ENCODE peak calls at places on chromosomes 12 and 14, in ten cellular contexts. S is sigmoid colon, X is suprapubic skin, L is GM12878, W is K562, J is transverse colon, H is SK-N-SH, Y is H1, P is stomach, N is HepG2. V is an unnamed sample. For H3K4me1, the result is how much of the 10 kb centered on the place peaks cover.

GRCh38 chr12:131831635-131832041 is 3.4 kb downstream of the MMP17 start:
- DNase-seq in S (peak), X (peak), W (no peak), L (no peak), Y (no peak), H (no peak), J (no peak), P (no peak), N (no peak), V (no peak)

GRCh38 chr14:105193916-105194782 is 13.0 kb upstream of the NUDT14 start:
- DNase-seq in S (no peak), N (no peak), X (no peak), Y (no peak), P (no peak), L (no peak), H (peak), W (no peak), J (no peak), V (peak)

GRCh38 chr12:110349521-110350151 is 53.9 kb downstream of the ANAPC7 start:
- DNase-seq in P (no peak), N (no peak), J (no peak), W (no peak), L (no peak), X (no peak), S (no peak), H (no peak), Y (no peak), V (no peak)

GRCh38 chr12:40175045-40175444 is 49.8 kb upstream of the LRRK2 start:
- DNase-seq in N (no peak), L (no peak), Y (no peak), P (no peak), S (no peak), H (no peak), W (no peak), J (no peak), X (no peak), V (no peak)

GRCh38 chr14:79643132-79643531 is 568.2 kb downstream of the DIO2 start:
- DNase-seq in S (no peak), N (no peak), J (no peak), Y (no peak), W (no peak), L (no peak), P (no peak), H (no peak), X (no peak), V (no peak)

GRCh38 chr12:106369624-106370346 is 12.2 kb downstream of the POLR3B start:
- DNase-seq in S (no peak), Y (no peak), W (no peak), J (no peak), H (no peak), P (no peak), X (no peak), N (no peak), L (no peak), V (no peak)

GRCh38 chr12:110743571-110744093 is 941 bp upstream of the PPP1CC start:
- DNase-seq in W (no peak), S (peak), L (no peak), P (no peak), N (no peak), X (no peak), H (peak), Y (peak), J (peak), V (peak)

GRCh38 chr12:77488041-77488620 is 342.6 kb upstream of the NAV3 start:
- DNase-seq in Y (no peak), N (no peak), X (no peak), W (no peak), L (no peak), P (no peak), S (no peak), H (no peak), J (no peak), V (no peak)

GRCh38 chr12:92469837-92470236 is 233.0 kb upstream of the PLEKHG7 start:
- DNase-seq in L (no peak), J (no peak), X (no peak), H (no peak), P (no peak), Y (no peak), S (no peak), N (peak), W (no peak), V (no peak)

GRCh38 chr14:50906326-50906725 is 34.5 kb downstream of the ABHD12B start:
- DNase-seq in N (no peak), X (no peak), J (no peak), P (no peak), L (no peak), S (no peak), Y (no peak), W (no peak), H (no peak), V (no peak)

GRCh38 chr12:65229441-65229840 is 49.0 kb upstream of the MSRB3 start:
- DNase-seq in W (no peak), P (no peak), X (no peak), Y (no peak), S (no peak), N (no peak), J (no peak), L (no peak), H (no peak), V (no peak)

GRCh38 chr14:75282166-75282547 is 3.5 kb downstream of the FOS start:
- DNase-seq in H (no peak), P (no peak), X (no peak), Y (no peak), W (no peak), L (no peak), J (peak), S (no peak), N (no peak), V (no peak)

GRCh38 chr12:124680863-124681778 is 113.7 kb upstream of the NCOR2 start:
- DNase-seq in Y (no peak), L (peak), J (no peak), X (no peak), H (peak), S (no peak), W (peak), N (peak), P (no peak), V (no peak)

GRCh38 chr12:256225-256624 is 6.4 kb downstream of the SLC6A13 start:
- DNase-seq in H (no peak), P (no peak), N (no peak), X (no peak), J (no peak), L (no peak), W (no peak), Y (peak), S (no peak), V (no peak)

GRCh38 chr12:24795699-24796385 is 153.1 kb downstream of the BCAT1 start:
- DNase-seq in P (no peak), X (no peak), L (no peak), Y (no peak), H (no peak), N (no peak), W (no peak), S (no peak), J (no peak), V (no peak)

GRCh38 chr12:132773077-132774020 is 11.7 kb upstream of the ANKLE2 start:
- DNase-seq in J (no peak), P (no peak), L (no peak), H (no peak), S (no peak), N (no peak), W (no peak), X (no peak), Y (no peak), V (no peak)

GRCh38 chr12:55658212-55658611 is 21.5 kb downstream of the OR10P1 start:
- DNase-seq in Y (no peak), W (no peak), H (no peak), J (no peak), S (no peak), P (no peak), L (no peak), X (no peak), N (no peak), V (no peak)

GRCh38 chr14:99698236-99698635 is 14.1 kb downstream of the CYP46A1 start:
- DNase-seq in P (no peak), L (no peak), J (no peak), W (no peak), H (no peak), N (no peak), S (peak), X (peak), Y (peak), V (no peak)

GRCh38 chr14:88468396-88468795 is 82.9 kb downstream of the SPATA7 start:
- DNase-seq in L (no peak), X (no peak), P (no peak), S (no peak), J (no peak), N (no peak), W (no peak), H (no peak), Y (no peak), V (no peak)

GRCh38 chr12:3815096-3815766 is 58.0 kb downstream of the PARP11 start:
- DNase-seq in S (no peak), H (no peak), J (no peak), N (no peak), X (no peak), P (no peak), L (no peak), Y (no peak), W (no peak), V (no peak)

GRCh38 chr14:104986487-104987164 is 1.0 kb downstream of the CLBA1 start:
- DNase-seq in X (peak), H (no peak), P (no peak), J (no peak), N (no peak), L (no peak), Y (no peak), S (no peak), W (no peak), V (peak)

GRCh38 chr12:131592972-131593371 is 117.9 kb upstream of the SFSWAP start:
- DNase-seq in W (no peak), P (no peak), H (no peak), N (no peak), Y (no peak), X (no peak), J (no peak), S (no peak), L (peak), V (no peak)

GRCh38 chr12:104877107-104877705 is 80.9 kb downstream of the SLC41A2 start:
- DNase-seq in N (no peak), S (no peak), X (no peak), P (peak), W (no peak), H (peak), J (peak), L (no peak), Y (no peak), V (peak)

GRCh38 chr12:64110864-64111263 is 111.2 kb downstream of the KICS2 start:
- DNase-seq in X (no peak), Y (no peak), J (no peak), S (no peak), W (no peak), H (no peak), N (no peak), P (no peak), L (no peak), V (no peak)

GRCh38 chr12:124520258-124520657 is 47.2 kb downstream of the NCOR2 start:
- DNase-seq in W (no peak), Y (no peak), X (no peak), S (no peak), L (no peak), P (peak), J (peak), H (no peak), N (peak), V (no peak)

GRCh38 chr14:50023671-50024490 is 92.5 kb downstream of the VCPKMT start:
- DNase-seq in Y (no peak), L (no peak), J (no peak), S (peak), W (no peak), H (no peak), X (no peak), N (no peak), P (no peak), V (no peak)

DNA sequence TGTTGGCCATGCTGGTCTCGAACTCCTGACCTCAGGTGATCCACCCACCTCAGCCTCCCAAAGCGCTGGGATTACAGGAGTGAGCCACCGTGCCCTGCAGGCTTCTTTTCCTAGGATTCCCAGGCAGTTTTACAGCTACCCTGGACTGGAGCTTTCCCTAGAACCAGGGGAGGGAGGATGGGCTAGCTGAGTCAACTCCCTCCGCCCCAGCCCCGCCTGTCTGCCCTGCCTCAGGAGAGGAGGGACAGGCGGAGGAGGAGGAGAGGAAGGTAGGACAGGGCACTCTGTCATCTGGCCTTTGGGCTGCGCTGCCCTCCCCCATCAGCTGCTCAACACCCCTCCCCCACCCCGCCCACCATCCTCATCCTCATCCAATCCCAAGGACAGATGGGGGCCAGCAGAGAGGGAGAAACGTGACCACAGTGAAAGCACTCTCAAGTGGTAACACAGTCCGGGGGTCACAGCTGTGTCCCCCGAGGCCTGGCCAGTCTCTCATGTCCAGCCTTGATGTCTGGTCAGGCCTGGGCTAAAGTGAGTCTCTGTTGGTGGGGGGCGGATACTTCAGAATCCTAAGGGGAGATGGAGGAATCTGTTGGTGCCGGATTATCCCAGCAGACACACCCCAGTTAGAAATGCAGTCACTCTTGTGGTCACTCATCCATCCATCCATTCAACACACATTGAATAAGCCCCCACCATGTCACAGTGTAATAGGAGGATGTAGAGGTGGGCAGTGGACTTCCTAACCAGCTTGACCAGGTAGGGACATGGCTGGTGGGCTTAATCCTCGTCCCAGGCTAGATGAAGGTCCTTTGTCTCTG is 12.3 kb downstream of the FIGNL2 start:
- DNase-seq in N (no peak), P (no peak), S (no peak), L (no peak), X (no peak), J (no peak), H (no peak), Y (no peak), W (no peak), V (no peak)
- TF ChIP-seq EP300 in N (no peak), P (no peak), S (no peak), L (no peak), X (no peak), J (no peak), H (no peak), Y (no peak), W (no peak), V (no peak)

DNA sequence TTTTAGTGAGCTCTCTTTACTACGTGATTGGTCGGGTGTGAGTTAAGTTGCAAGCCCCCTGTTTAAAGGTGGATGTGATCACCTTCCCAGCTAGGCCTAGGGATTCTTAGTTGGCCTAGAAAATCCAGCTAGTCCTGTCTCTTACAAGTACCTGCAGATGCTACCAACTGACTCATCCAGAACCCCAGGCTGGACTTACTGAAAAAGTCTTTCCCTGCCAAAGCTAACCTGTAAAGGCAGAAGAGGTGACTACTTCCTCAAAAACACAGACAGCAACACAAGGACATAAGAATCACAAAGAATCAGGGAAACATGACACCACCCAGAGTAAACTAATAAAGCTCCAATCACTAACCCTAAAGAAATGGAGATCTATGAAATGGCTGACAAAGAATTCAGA is 39.1 kb upstream of the HIGD1C start:
- DNase-seq in X (no peak), L (no peak), N (no peak), S (no peak), Y (no peak), P (no peak), H (no peak), J (no peak), W (no peak), V (no peak)
- TF ChIP-seq POLR2AphosphoS5 in X (no peak), L (no peak), N (no peak), S (no peak), Y (no peak), P (no peak), H (no peak), J (no peak), W (no peak), V (no peak)

DNA sequence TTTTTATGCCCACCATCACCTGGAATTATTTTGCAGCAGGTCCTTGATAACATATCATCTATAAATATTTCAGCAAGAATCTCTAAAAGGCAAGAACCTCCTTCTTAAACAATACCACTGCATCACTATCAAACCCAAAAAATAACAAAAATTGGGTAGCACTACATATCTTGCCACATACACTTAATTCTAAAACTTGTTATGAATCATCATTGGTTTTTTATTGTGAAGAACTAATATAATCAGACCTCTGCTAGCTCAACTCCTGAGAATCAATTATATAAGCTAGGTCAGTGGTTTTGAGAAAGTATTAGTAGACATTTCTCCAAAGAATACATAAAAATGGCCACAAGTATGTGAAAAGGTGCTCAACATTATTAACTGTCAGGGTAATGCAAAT is 23.8 kb downstream of the SLC38A1 start:
- DNase-seq in P (no peak), H (no peak), L (no peak), S (no peak), N (no peak), W (no peak), J (no peak), Y (no peak), X (no peak), V (no peak)
- H3K4me1 ChIP-seq in P (under half), H (under half), L (under half), S (under half), N (under half), W (under half), J (under half), Y (under half), X (under half), V (under half)

GRCh38 chr14:58963873-58964597 is 224.4 kb upstream of the DAAM1 start:
- DNase-seq in S (no peak), L (no peak), N (no peak), W (no peak), X (no peak), J (no peak), P (no peak), Y (no peak), H (no peak), V (no peak)
- TF ChIP-seq EP300 in S (no peak), L (no peak), N (no peak), W (no peak), X (no peak), J (no peak), P (no peak), Y (no peak), H (no peak), V (no peak)

DNA sequence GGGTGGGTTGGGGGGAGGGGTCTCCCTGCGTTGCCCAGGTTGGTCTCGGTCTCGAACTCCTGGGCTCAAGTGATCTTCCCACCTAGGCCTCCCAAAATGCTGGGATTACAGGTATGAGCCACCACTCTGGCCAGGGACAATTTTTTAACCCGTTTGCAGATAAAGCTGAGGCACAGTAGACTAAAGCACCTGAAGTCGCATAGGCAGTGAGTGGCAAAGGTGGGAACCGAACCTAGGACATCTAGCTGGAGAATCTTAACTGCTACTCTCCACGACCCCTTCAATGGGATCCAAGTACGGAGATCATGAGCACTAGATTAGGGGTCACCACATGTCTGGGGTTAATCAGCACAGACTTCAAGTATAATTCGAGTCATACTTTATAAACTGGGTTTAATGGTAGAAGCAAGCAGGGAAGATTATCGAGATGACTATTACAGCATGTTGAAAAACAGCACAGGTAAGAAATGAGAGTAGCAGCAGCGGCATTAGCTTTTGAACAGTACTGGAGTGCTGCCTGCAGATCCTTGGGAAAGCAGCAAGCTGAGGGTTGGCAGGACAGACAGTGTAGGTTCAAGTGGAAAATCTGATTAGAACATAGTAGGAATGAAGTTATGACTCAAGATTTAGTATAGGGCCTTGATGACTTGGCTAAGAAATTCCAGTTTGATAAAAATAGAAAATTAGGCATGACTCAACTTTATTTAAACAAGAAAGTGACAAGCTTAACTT is 23.9 kb downstream of the NID2 start:
- DNase-seq in S (peak), X (no peak), P (no peak), J (no peak), Y (no peak), W (no peak), L (no peak), N (no peak), H (no peak), V (no peak)
- TF ChIP-seq POLR2AphosphoS5 in S (peak), X (no peak), P (peak), J (peak), Y (no peak), W (no peak), L (no peak), N (no peak), H (no peak), V (no peak)

GRCh38 chr14:28652782-28653181 is 113.8 kb upstream of the FOXG1 start:
- DNase-seq in P (no peak), H (no peak), L (no peak), N (no peak), Y (no peak), J (no peak), X (no peak), W (no peak), S (no peak), V (no peak)

GRCh38 chr14:28651148-28651547 is 115.4 kb upstream of the FOXG1 start:
- DNase-seq in L (no peak), H (no peak), P (no peak), J (no peak), N (no peak), X (no peak), W (no peak), Y (no peak), S (no peak), V (no peak)

GRCh38 chr14:28656704-28657255 is 109.8 kb upstream of the FOXG1 start:
- DNase-seq in S (no peak), P (no peak), Y (no peak), L (no peak), W (no peak), N (no peak), X (no peak), H (no peak), J (no peak), V (no peak)

GRCh38 chr14:28653521-28653920 is 113.1 kb upstream of the FOXG1 start:
- DNase-seq in W (no peak), X (no peak), Y (no peak), P (no peak), S (no peak), H (no peak), J (no peak), N (no peak), L (no peak), V (no peak)
- H3K4me1 ChIP-seq in W (under half), X (under half), Y (under half), P (under half), S (under half), H (under half), J (under half), N (under half), L (under half), V (under half)

GRCh38 chr12:89212339-89212771 is 139.9 kb downstream of the DUSP6 start:
- DNase-seq in H (no peak), P (peak), S (peak), Y (no peak), W (no peak), N (no peak), X (no peak), J (peak), L (no peak), V (peak)
- TF ChIP-seq EP300 in H (no peak), P (no peak), S (no peak), Y (no peak), W (no peak), N (no peak), X (no peak), J (no peak), L (no peak), V (no peak)